ENCODE peak calls at places on chromosomes 5 and 9, in four cellular contexts. Z is neuronal stem cell, K is trophoblast cell, X is H9. Y is an unnamed sample. For H3K9me3, the result is how much of the 10 kb centered on the place peaks cover.

GRCh38 chr9:70112981-70113380 is 69.3 kb downstream of the MAMDC2 start:
- DNase-seq in Z (no peak), K (no peak), X (no peak), Y (no peak)

GRCh38 chr9:110641350-110641749 is 27.2 kb upstream of the MUSK start:
- DNase-seq in Z (no peak), K (no peak), X (no peak), Y (no peak)

GRCh38 chr9:105445203-105445881 is 2.5 kb upstream of the FSD1L start:
- DNase-seq in Z (no peak), K (no peak), X (no peak), Y (no peak)

GRCh38 chr5:173501922-173502321 is 114.5 kb downstream of the BOD1 start:
- DNase-seq in Z (no peak), K (no peak), X (no peak), Y (no peak)

GRCh38 chr9:101176384-101176783 is 147.9 kb downstream of the PLPPR1 start:
- DNase-seq in Z (no peak), K (no peak), X (peak), Y (no peak)

GRCh38 chr9:88993327-88993726 is 2.1 kb downstream of the S1PR3 start:
- DNase-seq in Z (no peak), K (no peak), X (no peak), Y (no peak)

GRCh38 chr9:89797970-89798369 is 193.2 kb downstream of the GADD45G start:
- DNase-seq in Z (no peak), K (no peak), X (no peak), Y (no peak)

GRCh38 chr9:134591573-134591981 is 50.0 kb upstream of the COL5A1 start:
- DNase-seq in Z (no peak), K (no peak), X (no peak), Y (peak)

GRCh38 chr5:122726990-122727616 is 47.8 kb upstream of the SNX2 start:
- DNase-seq in Z (no peak), K (peak), X (no peak), Y (peak)

GRCh38 chr9:21696411-21696865 is 106.0 kb upstream of the MTAP start:
- DNase-seq in Z (no peak), K (peak), X (peak), Y (no peak)

GRCh38 chr9:113966394-113966793 is 90.3 kb downstream of the ZNF618 start:
- DNase-seq in Z (no peak), K (no peak), X (no peak), Y (no peak)

GRCh38 chr5:158409507-158409906 is 550.6 kb upstream of the CLINT1 start:
- DNase-seq in Z (no peak), K (no peak), X (no peak), Y (no peak)
- H3K9me3 ChIP-seq in Z (under half), K (under half), X (under half), Y (under half)

DNA sequence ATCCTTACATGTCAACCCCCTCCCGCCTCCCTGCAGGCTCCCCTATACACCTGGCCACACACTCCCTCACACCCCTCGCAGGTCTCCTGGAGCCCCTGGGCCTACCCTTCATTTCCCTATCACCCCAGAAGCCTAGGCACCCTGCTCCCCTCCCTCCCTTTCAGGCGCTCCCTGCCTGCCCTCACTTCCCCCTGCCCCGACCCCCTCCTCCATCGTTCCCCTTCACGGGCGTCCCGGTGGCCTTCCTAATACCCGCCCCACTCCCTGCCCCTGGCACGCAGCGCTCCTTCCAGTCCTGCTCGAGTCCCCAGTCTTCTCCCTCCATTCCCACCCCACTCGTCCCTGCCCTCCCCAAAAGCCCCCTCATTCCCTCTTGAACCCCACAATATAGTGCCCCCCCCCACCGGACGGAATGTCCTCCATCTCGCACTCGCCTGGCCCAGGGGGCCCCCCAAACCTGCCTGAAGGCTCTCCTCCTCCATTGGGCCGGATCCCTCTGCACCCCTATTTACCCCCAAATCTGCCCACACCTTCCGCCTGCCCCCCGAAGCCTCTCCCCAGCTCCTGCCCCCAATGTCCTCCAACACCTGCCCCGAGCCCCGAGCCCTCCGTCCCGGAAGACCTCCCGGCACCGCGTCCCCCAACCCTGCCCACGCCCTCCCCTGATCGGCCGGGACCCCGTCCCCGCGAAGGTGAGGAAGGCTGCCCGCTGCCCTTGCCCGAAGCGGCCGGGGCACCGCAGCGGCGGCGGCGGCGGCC is 726 bp downstream of the STRBP start:
- DNase-seq in Z (no peak), K (no peak), X (no peak), Y (no peak)
- H2AFZ ChIP-seq in Z (peak), K (peak), X (no peak), Y (peak)

GRCh38 chr9:127874301-127875216 is 2.9 kb downstream of the AK1 start:
- DNase-seq in Z (no peak), K (no peak), X (no peak), Y (no peak)

GRCh38 chr9:127873223-127873691 is 4.2 kb downstream of the AK1 start:
- DNase-seq in Z (no peak), K (no peak), X (no peak), Y (no peak)

GRCh38 chr9:127875306-127875966 is 2.0 kb downstream of the AK1 start:
- DNase-seq in Z (no peak), K (no peak), X (no peak), Y (peak)

GRCh38 chr9:127872492-127873222 is 4.8 kb downstream of the AK1 start:
- DNase-seq in Z (no peak), K (no peak), X (no peak), Y (no peak)

GRCh38 chr9:127873886-127874285 is 3.6 kb downstream of the AK1 start:
- DNase-seq in Z (no peak), K (no peak), X (no peak), Y (no peak)
- H2BK12ac ChIP-seq in Z (no peak), K (no peak), X (no peak), Y (no peak)

GRCh38 chr5:14718778-14719177 is 54.3 kb downstream of the OTULIN start:
- DNase-seq in Z (no peak), K (no peak), X (no peak), Y (no peak)
- H3K9me3 ChIP-seq in Z (under half), K (under half), X (under half), Y (under half)

GRCh38 chr5:60841361-60841760 is 2.7 kb downstream of the ELOVL7 start:
- DNase-seq in Z (no peak), K (no peak), X (no peak), Y (no peak)

GRCh38 chr5:60843693-60844428 is at the start of gene ELOVL7:
- DNase-seq in Z (peak), K (peak), X (peak), Y (peak)

GRCh38 chr5:60844429-60844890 is 391 bp upstream of the ELOVL7 start:
- DNase-seq in Z (no peak), K (peak), X (no peak), Y (peak)

GRCh38 chr5:60846298-60846697 is 2.2 kb upstream of the ELOVL7 start:
- DNase-seq in Z (no peak), K (no peak), X (no peak), Y (no peak)

DNA sequence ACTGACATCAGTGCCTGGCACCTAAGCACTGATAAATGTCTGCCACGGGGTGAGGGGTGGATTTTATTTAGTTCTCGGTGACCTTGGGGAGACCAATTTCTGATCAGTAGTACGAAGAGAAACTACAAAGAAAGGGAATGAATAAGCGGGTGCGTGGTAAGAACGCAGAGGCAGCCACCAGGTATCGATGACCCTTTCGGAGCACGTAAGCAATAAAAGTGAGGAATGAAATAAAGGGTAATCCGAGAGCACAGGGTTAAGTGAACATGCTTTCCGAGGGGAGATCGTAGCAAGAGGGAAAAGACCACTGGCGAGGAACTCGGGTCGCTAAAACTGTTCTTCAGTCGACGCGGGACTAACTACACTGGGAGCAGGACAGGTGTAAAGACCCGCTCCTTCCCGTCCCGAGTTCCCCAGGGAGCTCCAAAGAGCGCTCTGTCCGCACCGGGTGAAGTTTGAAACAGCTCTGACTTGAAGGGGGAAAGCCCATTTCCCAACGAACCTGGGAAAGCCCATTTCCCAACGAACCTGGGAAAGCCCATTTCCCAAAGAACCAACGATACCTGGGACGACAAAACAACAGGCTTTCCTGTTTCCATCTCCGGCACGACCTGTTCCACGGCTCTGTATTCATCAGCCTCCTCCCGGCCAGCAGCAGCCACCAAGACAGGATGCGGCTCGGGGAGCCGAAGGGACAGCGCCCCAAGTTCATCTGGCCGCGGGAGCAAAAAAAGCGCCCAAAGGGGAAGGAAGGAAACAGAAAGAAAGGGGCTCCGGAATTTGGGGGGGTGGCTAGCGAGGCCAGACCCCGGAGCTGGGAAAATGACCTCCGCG is 993 bp downstream of the ELOVL7 start:
- DNase-seq in Z (peak), K (peak), X (peak), Y (peak)
- H2AFZ ChIP-seq in Z (peak), K (peak), X (no peak), Y (peak)

GRCh38 chr9:85547574-85547973 is 194.2 kb downstream of the AGTPBP1 start:
- DNase-seq in Z (no peak), K (no peak), X (no peak), Y (no peak)

GRCh38 chr9:85541876-85542275 is 199.9 kb downstream of the AGTPBP1 start:
- DNase-seq in Z (no peak), K (peak), X (no peak), Y (no peak)

DNA sequence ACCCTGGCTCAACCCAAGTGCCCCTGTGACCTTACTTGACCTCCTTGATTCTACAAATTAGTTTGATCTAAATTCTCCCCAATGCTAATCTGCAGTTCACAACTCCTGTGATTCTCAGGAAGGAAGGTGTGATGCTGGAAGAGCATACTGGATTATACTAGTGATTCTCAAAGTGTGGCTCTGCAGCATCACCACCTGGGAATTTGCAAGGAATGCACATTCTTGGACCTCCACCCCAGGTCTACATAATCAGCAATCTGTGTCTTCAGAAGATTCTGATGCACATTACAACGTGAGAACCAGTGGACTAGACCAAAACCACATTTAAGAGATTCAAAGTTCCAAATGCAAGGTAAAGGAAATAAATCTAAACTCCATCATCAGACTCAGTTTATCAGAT is 198.6 kb downstream of the AGTPBP1 start:
- DNase-seq in Z (no peak), K (peak), X (no peak), Y (no peak)
- H2BK12ac ChIP-seq in Z (no peak), K (no peak), X (no peak), Y (no peak)

GRCh38 chr5:83090169-83090568 is 12.8 kb downstream of the XRCC4 start:
- DNase-seq in Z (no peak), K (no peak), X (no peak), Y (no peak)
- H3K9me3 ChIP-seq in Z (under half), K (under half), X (under half), Y (under half)

GRCh38 chr9:97038551-97038908 is 412 bp downstream of the CTSV start:
- DNase-seq in Z (no peak), K (no peak), X (no peak), Y (no peak)

GRCh38 chr9:97041898-97042297 is 3.0 kb upstream of the CTSV start:
- DNase-seq in Z (no peak), K (no peak), X (no peak), Y (no peak)

DNA sequence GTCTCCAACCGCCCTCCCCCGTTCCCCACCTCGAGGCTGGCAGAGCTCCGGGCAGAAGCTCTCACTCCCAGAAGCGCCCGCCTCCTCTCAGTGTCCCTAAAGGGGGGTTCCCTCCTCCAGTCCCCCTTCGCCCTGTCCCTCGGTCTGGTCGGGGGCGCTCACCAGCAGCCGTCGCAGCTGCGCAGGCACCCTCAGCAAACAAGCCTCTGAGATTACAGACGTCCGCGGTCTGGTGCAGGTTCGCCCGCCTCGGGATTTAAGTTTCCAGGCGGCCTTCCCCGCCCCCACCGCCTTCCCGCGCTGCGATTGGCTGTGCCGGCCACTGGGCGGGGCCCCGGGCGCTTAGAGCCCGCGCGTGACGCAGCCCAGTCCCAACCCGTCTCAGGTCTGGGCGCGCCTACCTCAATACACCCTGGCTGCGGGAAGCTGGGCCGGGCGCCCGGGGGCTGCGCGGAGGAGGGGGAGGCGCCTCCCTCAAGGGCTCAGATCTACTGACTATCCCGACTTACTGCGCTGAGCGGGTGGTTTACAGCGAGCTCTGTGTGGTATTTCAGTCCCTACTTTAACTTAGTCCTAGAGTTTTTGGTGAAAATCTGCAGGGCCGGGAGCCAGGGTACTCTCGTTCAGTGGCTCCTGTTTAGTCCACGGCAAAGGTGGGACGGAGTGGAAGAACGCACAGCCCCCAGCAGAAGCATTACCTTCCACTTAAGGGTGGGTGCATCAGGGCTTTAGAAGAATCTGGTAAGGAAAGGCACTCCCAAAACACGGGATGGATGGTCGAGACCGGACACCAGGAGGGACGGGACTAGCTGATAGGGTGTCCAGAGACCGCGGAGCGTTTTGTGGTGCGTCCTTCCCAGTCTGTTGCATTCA is at the start of gene CTSV:
- DNase-seq in Z (peak), K (peak), X (peak), Y (peak)
- H2AFZ ChIP-seq in Z (peak), K (peak), X (no peak), Y (peak)

GRCh38 chr5:42951847-42952411 is 88.2 kb downstream of the ANXA2R start:
- DNase-seq in Z (no peak), K (peak), X (no peak), Y (no peak)
- H2BK12ac ChIP-seq in Z (no peak), K (no peak), X (no peak), Y (no peak)

GRCh38 chr9:129514497-129514867 is 106.4 kb downstream of the C9orf50 start:
- DNase-seq in Z (no peak), K (no peak), X (no peak), Y (no peak)
- H3K9me3 ChIP-seq in Z (under half), K (under half), X (under half), Y (half or more)